ENCODE peak calls at places on chromosomes 3 and 15, in five cellular contexts. C is PC-9, M is H4, T is left colon, J is GM10248. N is an unnamed sample.

GRCh38 chr15:83323296-83323711 is 38.8 kb upstream of the BNC1 start:
- DNase-seq in T (no peak), M (peak; percentile 29), C (no peak), J (no peak), N (no peak)

GRCh38 chr15:82100116-82100795 is 54.4 kb upstream of the MEX3B start:
- DNase-seq in J (no peak), M (no peak), T (no peak), C (no peak), N (no peak)

GRCh38 chr3:143078883-143079282 is 40.7 kb upstream of the CHST2 start:
- DNase-seq in C (no peak), J (no peak), T (no peak), M (no peak), N (no peak)

GRCh38 chr3:151009981-151010380 is 37.5 kb upstream of the CLRN1 start:
- DNase-seq in T (no peak), C (no peak), J (no peak), M (no peak), N (no peak)

GRCh38 chr3:76570436-76571057 is 469.4 kb upstream of the ROBO2 start:
- DNase-seq in T (no peak), C (no peak), J (peak; percentile 19), M (no peak), N (peak; percentile 34)

GRCh38 chr15:83611312-83611711 is 42.6 kb upstream of the ADAMTSL3 start:
- DNase-seq in J (no peak), C (no peak), T (no peak), M (no peak), N (no peak)

GRCh38 chr3:37907906-37908305 is 46.2 kb downstream of the CTDSPL start:
- DNase-seq in M (no peak), J (peak; percentile 65), T (no peak), C (no peak), N (peak; percentile 97)

GRCh38 chr3:35200056-35200455 is 439.3 kb upstream of the ARPP21 start:
- DNase-seq in T (no peak), C (no peak), J (no peak), M (no peak), N (no peak)

GRCh38 chr3:45693941-45694521 is 4.8 kb downstream of the SACM1L start:
- DNase-seq in C (no peak), T (no peak), M (no peak), J (peak; percentile 26), N (peak; percentile 41)

GRCh38 chr15:56042982-56043980 is 49.9 kb upstream of the NEDD4 start:
- DNase-seq in J (no peak), C (no peak), M (peak; percentile 28), T (no peak), N (no peak)

GRCh38 chr15:42549052-42549491 is 434 bp downstream of the HAUS2 start:
- DNase-seq in C (no peak), T (no peak), J (peak; percentile 36), M (peak; percentile 14), N (peak; percentile 46)

GRCh38 chr3:43231276-43232000 is 54.9 kb upstream of the SNRK start:
- DNase-seq in M (no peak), T (no peak), C (no peak), J (no peak), N (no peak)

GRCh38 chr3:60053518-60054265 is 1003.9 kb upstream of the CFAP20DC start:
- DNase-seq in M (peak; percentile 53), C (no peak), T (no peak), J (no peak), N (no peak)